ENCODE peak calls at places on chromosome 10, in seven cellular contexts. M, H, Q, G, K, S and Y are unnamed samples.

GRCh38 chr10:113362645-113363091 is 190.2 kb upstream of the HABP2 start:
- DNase-seq in M (peak), H (peak), Q (no peak), G (no peak), K (no peak), S (no peak), Y (peak)

GRCh38 chr10:113765910-113766309 is 14.4 kb downstream of the PLEKHS1 start:
- DNase-seq in M (no peak), H (no peak), Q (no peak), G (no peak), K (no peak), S (no peak), Y (no peak)

GRCh38 chr10:45487738-45488137 is 113.7 kb downstream of the ALOX5 start:
- DNase-seq in M (no peak), H (no peak), Q (no peak), G (no peak), K (no peak), S (no peak), Y (no peak)

GRCh38 chr10:123651421-123652047 is 14.6 kb upstream of the GPR26 start:
- DNase-seq in M (no peak), H (no peak), Q (peak), G (no peak), K (peak), S (no peak), Y (no peak)

GRCh38 chr10:100775346-100775745 is 30.0 kb downstream of the PAX2 start:
- DNase-seq in M (no peak), H (no peak), Q (no peak), G (no peak), K (no peak), S (no peak), Y (no peak)

GRCh38 chr10:5413012-5413938 is 918 bp downstream of the NET1 start:
- DNase-seq in M (peak), H (peak), Q (peak), G (peak), K (peak), S (peak), Y (peak)

GRCh38 chr10:57562211-57562610 is 705.5 kb downstream of the IPMK start:
- DNase-seq in M (no peak), H (no peak), Q (no peak), G (no peak), K (no peak), S (no peak), Y (no peak)

GRCh38 chr10:128035557-128035973 is 90.7 kb downstream of the MKI67 start:
- DNase-seq in M (peak), H (peak), Q (peak), G (no peak), K (peak), S (peak), Y (peak)

GRCh38 chr10:73156054-73156453 is 11.8 kb downstream of the ECD start:
- DNase-seq in M (no peak), H (no peak), Q (no peak), G (no peak), K (no peak), S (no peak), Y (no peak)

GRCh38 chr10:20624642-20625041 is 272.5 kb downstream of the NEBL start:
- DNase-seq in M (peak), H (no peak), Q (no peak), G (no peak), K (no peak), S (no peak), Y (no peak)

GRCh38 chr10:12337973-12338372 is 11.4 kb upstream of the CAMK1D start:
- DNase-seq in M (peak), H (no peak), Q (no peak), G (peak), K (no peak), S (no peak), Y (no peak)

GRCh38 chr10:79065853-79066252 is 2.9 kb upstream of the ZMIZ1 start:
- DNase-seq in M (no peak), H (no peak), Q (no peak), G (no peak), K (no peak), S (no peak), Y (no peak)

GRCh38 chr10:118571123-118571522 is 24.3 kb downstream of the PRLHR start:
- DNase-seq in M (no peak), H (no peak), Q (no peak), G (no peak), K (no peak), S (peak), Y (no peak)

GRCh38 chr10:133275683-133276092 is 980 bp downstream of the ADAM8 start:
- DNase-seq in M (no peak), H (no peak), Q (no peak), G (no peak), K (no peak), S (no peak), Y (peak)

GRCh38 chr10:114520453-114520852 is 116.2 kb upstream of the AFAP1L2 start:
- DNase-seq in M (peak), H (no peak), Q (no peak), G (peak), K (no peak), S (no peak), Y (peak)

GRCh38 chr10:16919076-16919972 is 102.1 kb upstream of the RSU1 start:
- DNase-seq in M (peak), H (no peak), Q (no peak), G (peak), K (no peak), S (no peak), Y (no peak)

GRCh38 chr10:14200645-14201534 is 129.8 kb downstream of the FRMD4A start:
- DNase-seq in M (no peak), H (peak), Q (peak), G (peak), K (peak), S (no peak), Y (peak)

GRCh38 chr10:11207276-11207809 is 189.7 kb downstream of the CELF2 start:
- DNase-seq in M (no peak), H (no peak), Q (no peak), G (no peak), K (peak), S (no peak), Y (no peak)

GRCh38 chr10:78846770-78847169 is 222.0 kb upstream of the ZMIZ1 start:
- DNase-seq in M (no peak), H (no peak), Q (no peak), G (no peak), K (no peak), S (no peak), Y (no peak)

GRCh38 chr10:76403876-76404275 is 972.5 kb downstream of the LRMDA start:
- DNase-seq in M (no peak), H (no peak), Q (no peak), G (peak), K (no peak), S (no peak), Y (peak)

DNA sequence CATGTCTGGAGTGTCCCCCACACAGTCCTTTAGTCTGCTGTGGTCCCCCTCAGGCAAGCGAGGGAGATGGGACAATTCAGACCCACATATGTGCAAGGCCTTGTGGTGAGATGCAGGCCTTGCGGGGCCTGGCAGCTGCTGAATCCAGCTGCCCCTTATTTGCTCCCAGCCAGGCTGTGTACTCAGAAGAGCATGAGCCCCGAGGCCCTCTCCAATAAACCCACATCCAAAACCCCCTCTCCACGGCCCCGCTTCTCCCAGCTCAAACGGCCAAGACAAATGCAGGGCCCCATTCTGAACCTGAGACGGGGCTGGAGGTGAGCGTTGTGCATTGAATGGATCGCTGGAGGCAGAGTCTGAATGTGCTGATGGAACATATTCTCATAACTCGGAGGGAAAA is 169.1 kb upstream of the LYZL2 start:
- DNase-seq in M (no peak), H (no peak), Q (no peak), G (no peak), K (no peak), S (no peak), Y (no peak)
- H2BK120ac ChIP-seq in M (no peak), H (no peak), Q (no peak), G (no peak), K (no peak), S (no peak), Y (no peak)

DNA sequence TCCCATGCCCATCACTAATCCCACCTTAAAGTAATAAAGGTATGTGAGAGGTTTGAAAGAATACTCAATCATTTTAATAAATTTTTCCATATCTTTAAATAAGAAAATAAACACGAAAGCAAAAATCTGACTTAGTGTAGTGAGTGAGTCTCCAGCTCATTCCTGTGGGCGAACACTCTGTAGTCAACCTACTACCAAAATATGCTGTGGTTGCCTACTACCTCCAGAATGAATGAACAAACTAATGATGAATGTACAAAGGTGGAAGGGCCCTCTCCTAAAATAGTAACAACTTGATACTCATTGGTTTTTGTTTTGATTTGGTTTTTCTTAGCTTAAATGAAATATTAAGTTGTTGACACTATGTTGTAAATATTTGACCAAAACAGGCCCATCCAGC is 195.5 kb upstream of the HPS1 start:
- DNase-seq in M (peak), H (no peak), Q (no peak), G (no peak), K (no peak), S (no peak), Y (no peak)
- H2BK120ac ChIP-seq in M (no peak), H (no peak), Q (no peak), G (no peak), K (no peak), S (no peak), Y (no peak)

DNA sequence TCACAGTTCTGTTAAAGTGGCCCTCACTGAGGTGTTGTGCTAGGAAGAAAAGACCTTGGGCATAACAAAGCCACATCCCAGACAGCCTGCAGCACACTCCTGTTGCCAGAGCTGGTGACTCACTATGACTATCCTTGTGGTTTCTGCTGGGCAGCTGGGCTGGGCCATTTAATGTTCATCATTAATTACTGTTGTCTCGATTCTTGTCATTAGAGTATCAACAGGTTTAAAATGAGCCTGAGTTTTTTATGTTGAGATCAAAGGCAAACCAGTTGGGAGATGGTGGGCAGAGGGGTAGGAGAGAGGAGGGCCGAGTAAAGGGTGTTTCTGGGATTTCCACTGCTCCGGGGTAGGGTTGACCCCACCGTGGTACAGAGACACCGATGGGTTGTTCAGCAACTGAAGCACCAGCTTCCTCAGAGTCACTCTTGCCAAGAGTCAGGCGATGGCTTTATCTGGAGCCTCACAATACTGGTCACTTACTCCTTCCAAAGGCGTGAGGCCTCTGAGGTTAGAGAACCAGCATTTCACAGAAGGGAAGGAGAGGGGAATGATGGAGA is 128.7 kb upstream of the LYZL1 start:
- DNase-seq in M (peak), H (peak), Q (peak), G (peak), K (no peak), S (no peak), Y (peak)
- H2BK120ac ChIP-seq in M (no peak), H (peak), Q (peak), G (peak), K (peak), S (no peak), Y (peak)

GRCh38 chr10:81828251-81828650 is 46.7 kb upstream of the NRG3 start:
- DNase-seq in M (no peak), H (no peak), Q (no peak), G (no peak), K (no peak), S (no peak), Y (no peak)
- H2BK120ac ChIP-seq in M (no peak), H (no peak), Q (no peak), G (no peak), K (no peak), S (no peak), Y (no peak)

GRCh38 chr10:110303681-110304080 is 1.0 kb downstream of the SMNDC1 start:
- DNase-seq in M (peak), H (no peak), Q (no peak), G (no peak), K (no peak), S (no peak), Y (no peak)
- H2BK120ac ChIP-seq in M (no peak), H (no peak), Q (no peak), G (no peak), K (no peak), S (no peak), Y (no peak)

GRCh38 chr10:22666287-22667092 is 47.9 kb downstream of the PIP4K2A start:
- DNase-seq in M (no peak), H (no peak), Q (no peak), G (peak), K (no peak), S (no peak), Y (no peak)

GRCh38 chr10:22665329-22665728 is 49.0 kb downstream of the PIP4K2A start:
- DNase-seq in M (no peak), H (no peak), Q (no peak), G (no peak), K (no peak), S (no peak), Y (no peak)

GRCh38 chr10:22670796-22671195 is 43.6 kb downstream of the PIP4K2A start:
- DNase-seq in M (no peak), H (no peak), Q (no peak), G (peak), K (no peak), S (no peak), Y (no peak)

GRCh38 chr10:22669163-22669711 is 45.1 kb downstream of the PIP4K2A start:
- DNase-seq in M (no peak), H (no peak), Q (no peak), G (no peak), K (no peak), S (no peak), Y (no peak)

GRCh38 chr10:22667093-22667480 is 47.3 kb downstream of the PIP4K2A start:
- DNase-seq in M (no peak), H (no peak), Q (no peak), G (no peak), K (no peak), S (no peak), Y (no peak)
- H2BK120ac ChIP-seq in M (no peak), H (no peak), Q (no peak), G (no peak), K (no peak), S (no peak), Y (no peak)

GRCh38 chr10:35368485-35369048 is 32.3 kb downstream of the CCNY start:
- DNase-seq in M (no peak), H (no peak), Q (no peak), G (no peak), K (no peak), S (no peak), Y (no peak)

GRCh38 chr10:35375091-35375765 is 38.9 kb downstream of the CCNY start:
- DNase-seq in M (no peak), H (peak), Q (no peak), G (peak), K (peak), S (no peak), Y (no peak)

GRCh38 chr10:35369049-35369760 is 32.9 kb downstream of the CCNY start:
- DNase-seq in M (peak), H (no peak), Q (no peak), G (peak), K (no peak), S (no peak), Y (no peak)

GRCh38 chr10:35371731-35372130 is 35.4 kb downstream of the CCNY start:
- DNase-seq in M (no peak), H (no peak), Q (no peak), G (no peak), K (peak), S (no peak), Y (no peak)

DNA sequence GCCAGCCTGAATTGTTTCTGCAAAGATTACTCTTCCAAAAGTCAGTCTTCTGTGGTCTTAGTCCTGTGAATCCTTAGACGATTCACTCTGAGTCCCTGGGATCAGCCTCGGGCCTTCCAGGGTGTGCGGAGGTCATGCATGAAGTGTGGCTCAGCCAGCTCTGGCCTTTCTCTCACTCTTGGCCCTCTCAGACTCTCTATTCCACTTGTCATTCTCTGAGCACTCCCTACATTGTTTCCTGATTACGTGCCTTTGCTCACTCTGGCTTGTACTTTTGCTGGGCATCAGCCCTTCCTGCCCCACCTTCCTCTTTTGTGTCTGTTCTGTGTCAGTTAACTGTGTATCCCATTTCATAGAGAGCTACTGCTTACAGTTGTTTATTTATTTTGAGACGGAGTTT is 36.0 kb downstream of the CCNY start:
- DNase-seq in M (peak), H (no peak), Q (no peak), G (no peak), K (no peak), S (no peak), Y (peak)
- H2BK120ac ChIP-seq in M (no peak), H (no peak), Q (no peak), G (no peak), K (no peak), S (no peak), Y (no peak)